ENCODE peak calls at places on chromosome 12, in seven cellular contexts. S, I, E, D, B, O and M are unnamed samples.

GRCh38 chr12:17383321-17383720 is 706.7 kb downstream of the RERGL start:
- DNase-seq in B (no peak), D (no peak), O (no peak), E (no peak), I (no peak), S (no peak), M (no peak)

GRCh38 chr12:59055204-59055839 is 135.0 kb upstream of the LRIG3 start:
- DNase-seq in B (peak; percentile 62), O (no peak), E (no peak), D (peak; percentile 86), I (no peak), S (peak; percentile 42), M (no peak)

GRCh38 chr12:108635997-108636808 is 2.5 kb upstream of the SELPLG start:
- DNase-seq in B (no peak), O (no peak), E (peak; percentile 19), I (no peak), D (no peak), S (no peak), M (no peak)

GRCh38 chr12:41681898-41682297 is 462.8 kb downstream of the GXYLT1 start:
- DNase-seq in I (no peak), S (no peak), E (no peak), D (no peak), O (no peak), B (no peak), M (peak; percentile 19)

GRCh38 chr12:50101663-50102062 is 2.1 kb upstream of the GPD1 start:
- DNase-seq in B (peak; percentile 60), O (no peak), D (peak; percentile 38), E (peak; percentile 20), S (peak; percentile 41), I (no peak), M (no peak)

GRCh38 chr12:105342464-105342863 is 12.0 kb downstream of the C12orf75 start:
- DNase-seq in O (no peak), B (no peak), D (no peak), I (no peak), S (no peak), E (no peak), M (no peak)

GRCh38 chr12:88893801-88894200 is 313.5 kb upstream of the KITLG start:
- DNase-seq in I (no peak), O (no peak), D (no peak), E (peak; percentile 52), B (no peak), S (no peak), M (peak; percentile 68)

GRCh38 chr12:15719230-15719629 is 70.0 kb downstream of the EPS8 start:
- DNase-seq in E (no peak), D (no peak), B (no peak), O (no peak), S (no peak), I (no peak), M (no peak)

GRCh38 chr12:116962197-116962596 is 51.4 kb downstream of the FBXW8 start:
- DNase-seq in D (no peak), E (no peak), B (no peak), S (no peak), I (no peak), O (no peak), M (no peak)

GRCh38 chr12:108730337-108731104 is 797 bp downstream of the CORO1C start:
- DNase-seq in B (peak; percentile 74), O (peak; percentile 76), D (peak; percentile 80), E (peak; percentile 62), S (peak; percentile 69), I (peak; percentile 90), M (peak; percentile 46)

GRCh38 chr12:75658826-75659823 is 147.7 kb upstream of the KRR1 start:
- DNase-seq in O (no peak), I (no peak), D (peak; percentile 87), B (peak; percentile 70), S (no peak), E (no peak), M (peak; percentile 89)

GRCh38 chr12:131841547-131841946 is 13.4 kb downstream of the MMP17 start:
- DNase-seq in I (no peak), O (no peak), E (no peak), D (no peak), S (no peak), B (no peak), M (no peak)

GRCh38 chr12:7369274-7369729 is 65.4 kb downstream of the ACSM4 start:
- DNase-seq in I (peak; percentile 82), D (peak; percentile 61), E (no peak), O (peak; percentile 44), S (no peak), B (peak; percentile 35), M (no peak)

GRCh38 chr12:57127710-57128518 is at the start of gene LRP1:
- DNase-seq in E (peak; percentile 77), I (peak; percentile 93), S (peak; percentile 74), D (peak; percentile 72), B (peak; percentile 93), O (peak; percentile 89), M (peak; percentile 50)

GRCh38 chr12:84874125-84874824 is 38.3 kb downstream of the SLC6A15 start:
- DNase-seq in S (no peak), E (peak; percentile 74), B (peak; percentile 60), O (no peak), I (no peak), D (peak; percentile 49), M (peak; percentile 63)

GRCh38 chr12:118061876-118062791 is 1.2 kb upstream of the WSB2 start:
- DNase-seq in S (peak; percentile 90), I (no peak), B (peak; percentile 67), E (peak; percentile 72), D (peak; percentile 53), O (peak; percentile 45), M (no peak)

GRCh38 chr12:29255061-29255460 is 106.0 kb downstream of the FAR2 start:
- DNase-seq in O (no peak), D (no peak), I (no peak), E (no peak), S (no peak), B (no peak), M (no peak)

GRCh38 chr12:68376901-68377300 is 44.7 kb upstream of the MDM1 start:
- DNase-seq in S (no peak), D (no peak), O (no peak), I (no peak), B (no peak), E (no peak), M (no peak)

GRCh38 chr12:124764870-124765570 is 98.6 kb downstream of the SCARB1 start:
- DNase-seq in D (peak; percentile 35), B (peak; percentile 100), S (no peak), I (peak; percentile 45), E (no peak), O (no peak), M (no peak)

GRCh38 chr12:83123039-83123438 is 436.3 kb downstream of the TMTC2 start:
- DNase-seq in E (no peak), I (no peak), S (no peak), D (no peak), B (no peak), O (no peak), M (no peak)

GRCh38 chr12:112013601-112014402 is 576 bp downstream of the ERP29 start:
- DNase-seq in O (peak; percentile 68), B (peak; percentile 67), S (peak; percentile 34), D (peak; percentile 63), E (peak; percentile 85), I (peak; percentile 90), M (peak; percentile 52)

GRCh38 chr12:18446245-18446644 is 184.9 kb downstream of the PIK3C2G start:
- DNase-seq in S (no peak), E (no peak), O (no peak), I (no peak), D (no peak), B (no peak), M (no peak)

GRCh38 chr12:58529897-58530296 is 390.4 kb downstream of the LRIG3 start:
- DNase-seq in E (no peak), D (peak; percentile 92), I (no peak), O (no peak), S (no peak), B (peak; percentile 97), M (no peak)

GRCh38 chr12:130983328-130984017 is 29.8 kb downstream of the ADGRD1 start:
- DNase-seq in O (no peak), D (no peak), E (no peak), I (no peak), B (no peak), S (no peak), M (no peak)

GRCh38 chr12:10701226-10701681 is 21.9 kb downstream of the YBX3 start:
- DNase-seq in E (no peak), S (no peak), B (peak; percentile 58), D (no peak), I (no peak), O (no peak), M (no peak)

GRCh38 chr12:128531153-128531552 is 264.2 kb downstream of the TMEM132C start:
- DNase-seq in O (no peak), B (no peak), E (peak; percentile 86), I (no peak), D (no peak), S (no peak), M (no peak)